ENCODE peak calls at places on chromosome 15, in ten cellular contexts. D is brain microvascular endothelial cell, K is LNCaP clone FGC, N is left ventricle myocardium inferior, S is MM.1S, T is heart left ventricle, Z is testis, G is adrenal gland, J is uterus, W is fibroblast of lung. F is an unnamed sample.

GRCh38 chr15:90989040-90989768 is 5.1 kb downstream of the PRC1 start:
- DNase-seq in D (no peak), K (no peak), N (no peak), S (no peak), T (no peak), Z (no peak), G (no peak), J (no peak), W (no peak), F (no peak)

GRCh38 chr15:33675246-33675645 is 293.1 kb upstream of the CHRM5 start:
- DNase-seq in D (peak), K (peak), N (no peak), S (peak), T (no peak), Z (peak), G (no peak), J (no peak), W (peak), F (peak)

GRCh38 chr15:49521802-49522201 is 98.8 kb downstream of the FGF7 start:
- DNase-seq in D (peak), K (no peak), N (no peak), S (no peak), T (no peak), Z (no peak), G (no peak), J (no peak), W (peak), F (peak)

GRCh38 chr15:60343221-60343970 is 54.4 kb downstream of the ANXA2 start:
- DNase-seq in D (peak), K (no peak), N (no peak), S (no peak), T (no peak), Z (no peak), G (no peak), J (no peak), W (peak), F (no peak)

GRCh38 chr15:60763668-60764067 is 284.7 kb upstream of the ICE2 start:
- DNase-seq in D (no peak), K (no peak), N (no peak), S (no peak), T (no peak), Z (no peak), G (no peak), J (no peak), W (no peak), F (no peak)

GRCh38 chr15:71443538-71443937 is 328.3 kb downstream of the THSD4 start:
- DNase-seq in D (peak), K (no peak), N (peak), S (peak), T (peak), Z (peak), G (peak), J (peak), W (peak), F (peak)

GRCh38 chr15:29383367-29383766 is 113.7 kb upstream of the NSMCE3 start:
- DNase-seq in D (no peak), K (no peak), N (no peak), S (no peak), T (no peak), Z (no peak), G (no peak), J (no peak), W (no peak), F (no peak)

GRCh38 chr15:52422001-52422400 is 106.7 kb downstream of the MYO5A start:
- DNase-seq in D (no peak), K (no peak), N (no peak), S (no peak), T (no peak), Z (no peak), G (no peak), J (no peak), W (no peak), F (no peak)

GRCh38 chr15:38085104-38085503 is 150.7 kb downstream of the TMCO5A start:
- DNase-seq in D (no peak), K (no peak), N (no peak), S (peak), T (no peak), Z (no peak), G (no peak), J (no peak), W (no peak), F (no peak)

GRCh38 chr15:91956026-91956723 is 102.7 kb downstream of the SLCO3A1 start:
- DNase-seq in D (no peak), K (no peak), N (peak), S (no peak), T (peak), Z (no peak), G (no peak), J (no peak), W (peak), F (no peak)

GRCh38 chr15:93866441-93866840 is 364.9 kb upstream of the MCTP2 start:
- DNase-seq in D (no peak), K (no peak), N (no peak), S (no peak), T (no peak), Z (no peak), G (no peak), J (no peak), W (no peak), F (no peak)

GRCh38 chr15:23472678-23473077 is 25.6 kb upstream of the GOLGA6L2 start:
- DNase-seq in D (no peak), K (no peak), N (no peak), S (no peak), T (no peak), Z (no peak), G (no peak), J (no peak), W (peak), F (no peak)

GRCh38 chr15:78636378-78636859 is 4.6 kb downstream of the CHRNB4 start:
- DNase-seq in D (no peak), K (no peak), N (no peak), S (no peak), T (no peak), Z (no peak), G (no peak), J (no peak), W (no peak), F (no peak)

GRCh38 chr15:78209646-78210348 is 24.6 kb downstream of the ACSBG1 start:
- DNase-seq in D (no peak), K (peak), N (no peak), S (no peak), T (no peak), Z (peak), G (peak), J (no peak), W (no peak), F (no peak)

GRCh38 chr15:88908697-88909621 is 4.2 kb downstream of the MFGE8 start:
- DNase-seq in D (no peak), K (no peak), N (no peak), S (no peak), T (no peak), Z (no peak), G (no peak), J (peak), W (peak), F (no peak)

GRCh38 chr15:33313491-33313890 is 2.7 kb downstream of the RYR3 start:
- DNase-seq in D (no peak), K (no peak), N (no peak), S (no peak), T (no peak), Z (no peak), G (no peak), J (no peak), W (no peak), F (no peak)

DNA sequence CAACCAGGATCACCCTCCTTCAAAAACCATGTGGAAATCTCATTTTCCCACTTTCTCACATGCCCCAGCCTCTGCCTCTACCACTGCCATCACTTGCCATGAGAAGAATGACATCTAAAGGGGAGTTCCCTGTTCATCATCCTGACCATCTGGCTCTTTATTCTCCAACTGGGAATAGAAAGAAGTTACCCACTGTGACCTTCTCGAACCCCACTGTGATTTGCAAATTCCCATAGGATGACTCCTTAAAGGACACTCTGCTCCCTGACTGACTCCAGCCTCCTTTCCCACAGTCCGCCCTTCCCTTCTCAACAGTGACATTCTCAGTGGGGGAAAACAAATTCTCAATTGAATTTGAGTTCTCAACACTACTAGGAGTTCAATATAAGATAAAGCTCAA is 440.5 kb downstream of the NR2F2 start:
- DNase-seq in D (no peak), K (no peak), N (no peak), S (no peak), T (no peak), Z (no peak), G (no peak), J (no peak), W (no peak), F (no peak)
- H3K4me3 ChIP-seq in D (no peak), K (no peak), N (no peak), S (no peak), T (no peak), Z (no peak), G (no peak), J (no peak), W (no peak), F (no peak)

GRCh38 chr15:69677403-69677802 is 224.8 kb downstream of the RPLP1 start:
- DNase-seq in D (no peak), K (no peak), N (no peak), S (no peak), T (no peak), Z (no peak), G (no peak), J (no peak), W (no peak), F (no peak)

GRCh38 chr15:69673236-69673881 is 220.7 kb downstream of the RPLP1 start:
- DNase-seq in D (no peak), K (no peak), N (no peak), S (no peak), T (no peak), Z (no peak), G (no peak), J (no peak), W (no peak), F (peak)

GRCh38 chr15:69679623-69680228 is 227.1 kb downstream of the RPLP1 start:
- DNase-seq in D (no peak), K (no peak), N (no peak), S (no peak), T (no peak), Z (no peak), G (no peak), J (no peak), W (no peak), F (no peak)

GRCh38 chr15:69675727-69676126 is 223.1 kb downstream of the RPLP1 start:
- DNase-seq in D (no peak), K (no peak), N (no peak), S (no peak), T (no peak), Z (no peak), G (no peak), J (no peak), W (no peak), F (peak)
- TF ChIP-seq CTCF in D (no peak), K (no peak), N (no peak), S (no peak), T (no peak), Z (no peak), G (no peak), J (no peak), W (no peak), F (no peak)

GRCh38 chr15:82648257-82649103 is 1.3 kb upstream of the CPEB1 start:
- DNase-seq in D (no peak), K (no peak), N (no peak), S (no peak), T (no peak), Z (peak), G (no peak), J (peak), W (no peak), F (no peak)
- H3K4me3 ChIP-seq in D (peak), K (no peak), N (peak), S (no peak), T (peak), Z (peak), G (peak), J (peak), W (peak), F (peak)

GRCh38 chr15:31973197-31973596 is 57.1 kb upstream of the CHRNA7 start:
- DNase-seq in D (no peak), K (no peak), N (no peak), S (no peak), T (no peak), Z (no peak), G (no peak), J (no peak), W (no peak), F (no peak)

GRCh38 chr15:31974154-31974794 is 56.0 kb upstream of the CHRNA7 start:
- DNase-seq in D (no peak), K (no peak), N (no peak), S (no peak), T (no peak), Z (no peak), G (no peak), J (no peak), W (no peak), F (no peak)

GRCh38 chr15:31975446-31976229 is 54.7 kb upstream of the CHRNA7 start:
- DNase-seq in D (no peak), K (peak), N (no peak), S (no peak), T (no peak), Z (peak), G (no peak), J (no peak), W (no peak), F (peak)

GRCh38 chr15:31977138-31977537 is 53.2 kb upstream of the CHRNA7 start:
- DNase-seq in D (no peak), K (no peak), N (no peak), S (no peak), T (no peak), Z (no peak), G (no peak), J (no peak), W (no peak), F (no peak)

GRCh38 chr15:31974855-31975421 is 55.4 kb upstream of the CHRNA7 start:
- DNase-seq in D (peak), K (no peak), N (no peak), S (peak), T (no peak), Z (peak), G (no peak), J (no peak), W (no peak), F (peak)
- TF ChIP-seq CTCF in D (peak), K (peak), N (peak), S (peak), T (peak), Z (peak), G (peak), J (peak), W (peak), F (peak)

GRCh38 chr15:82572986-82573385 is 32.7 kb upstream of the RPS17 start:
- DNase-seq in D (no peak), K (no peak), N (no peak), S (no peak), T (no peak), Z (no peak), G (no peak), J (no peak), W (no peak), F (no peak)
- H3K4me3 ChIP-seq in D (no peak), K (no peak), N (no peak), S (no peak), T (no peak), Z (no peak), G (no peak), J (no peak), W (no peak), F (no peak)

GRCh38 chr15:45162771-45163507 is 24.8 kb downstream of the SHF start:
- DNase-seq in D (peak), K (no peak), N (peak), S (peak), T (peak), Z (peak), G (peak), J (peak), W (peak), F (peak)
- TF ChIP-seq CTCF in D (peak), K (peak), N (peak), S (peak), T (peak), Z (peak), G (peak), J (peak), W (peak), F (peak)